ENCODE peak calls at places on chromosomes 12 and 14, in eight cellular contexts. N is Panc1, T is A549, U is GM23338, A is K562, I is HCT116, R is HepG2, S is GM12878. P is an unnamed sample.

GRCh38 chr12:47573146-47573659 is 132.6 kb downstream of the RPAP3 start:
- DNase-seq in N (no peak), T (no peak), U (no peak), A (no peak), I (no peak), R (no peak), S (no peak), P (no peak)

GRCh38 chr12:116832353-116832752 is 48.9 kb downstream of the HRK start:
- DNase-seq in N (no peak), T (no peak), U (no peak), A (no peak), I (no peak), R (no peak), S (no peak), P (no peak)

GRCh38 chr14:35133542-35134328 is 11.4 kb downstream of the PRORP start:
- DNase-seq in N (no peak), T (no peak), U (no peak), A (no peak), I (no peak), R (peak), S (no peak), P (no peak)

GRCh38 chr14:99028521-99028920 is 243.5 kb downstream of the BCL11B start:
- DNase-seq in N (no peak), T (no peak), U (no peak), A (no peak), I (no peak), R (no peak), S (no peak), P (no peak)

GRCh38 chr12:52019123-52019770 is 12.5 kb downstream of the TAMALIN start:
- DNase-seq in N (no peak), T (no peak), U (no peak), A (no peak), I (no peak), R (no peak), S (no peak), P (no peak)

GRCh38 chr14:52802597-52802996 is 11.2 kb upstream of the GNPNAT1 start:
- DNase-seq in N (no peak), T (no peak), U (no peak), A (no peak), I (no peak), R (no peak), S (no peak), P (no peak)

GRCh38 chr14:74302160-74302628 is 540 bp downstream of the ABCD4 start:
- DNase-seq in N (no peak), T (peak), U (peak), A (peak), I (no peak), R (peak), S (peak), P (peak)

GRCh38 chr12:65779091-65779642 is 45.1 kb upstream of the HMGA2 start:
- DNase-seq in N (peak), T (no peak), U (peak), A (no peak), I (peak), R (no peak), S (no peak), P (no peak)

GRCh38 chr14:90332271-90332584 is 487 bp upstream of the NRDE2 start:
- DNase-seq in N (no peak), T (no peak), U (no peak), A (no peak), I (no peak), R (no peak), S (no peak), P (no peak)

GRCh38 chr14:79363291-79363690 is 848.0 kb downstream of the DIO2 start:
- DNase-seq in N (no peak), T (no peak), U (no peak), A (no peak), I (no peak), R (no peak), S (no peak), P (no peak)

GRCh38 chr14:95482967-95483842 is 33.2 kb downstream of the SYNE3 start:
- DNase-seq in N (no peak), T (peak), U (no peak), A (no peak), I (peak), R (peak), S (no peak), P (no peak)

GRCh38 chr14:95156765-95157194 is 549 bp downstream of the DICER1 start:
- DNase-seq in N (no peak), T (peak), U (no peak), A (peak), I (no peak), R (peak), S (no peak), P (peak)

GRCh38 chr12:2264622-2265306 is 212.0 kb downstream of the CACNA1C start:
- DNase-seq in N (no peak), T (no peak), U (no peak), A (no peak), I (no peak), R (no peak), S (no peak), P (no peak)
- TF ChIP-seq REST in N (no peak), T (no peak), U (no peak), A (no peak), I (no peak), R (no peak), S (no peak), P (no peak)

GRCh38 chr14:104802913-104803184 is 1.9 kb downstream of the ZBTB42 start:
- DNase-seq in N (no peak), T (no peak), U (no peak), A (no peak), I (no peak), R (no peak), S (no peak), P (no peak)

GRCh38 chr14:104803280-104803915 is 2.5 kb downstream of the ZBTB42 start:
- DNase-seq in N (no peak), T (no peak), U (no peak), A (no peak), I (no peak), R (no peak), S (no peak), P (no peak)

GRCh38 chr14:104801284-104802119 is 601 bp downstream of the ZBTB42 start:
- DNase-seq in N (no peak), T (no peak), U (no peak), A (peak), I (no peak), R (no peak), S (no peak), P (no peak)

GRCh38 chr14:104800600-104801283 is at the start of gene ZBTB42:
- DNase-seq in N (no peak), T (no peak), U (peak), A (peak), I (no peak), R (peak), S (no peak), P (no peak)

DNA sequence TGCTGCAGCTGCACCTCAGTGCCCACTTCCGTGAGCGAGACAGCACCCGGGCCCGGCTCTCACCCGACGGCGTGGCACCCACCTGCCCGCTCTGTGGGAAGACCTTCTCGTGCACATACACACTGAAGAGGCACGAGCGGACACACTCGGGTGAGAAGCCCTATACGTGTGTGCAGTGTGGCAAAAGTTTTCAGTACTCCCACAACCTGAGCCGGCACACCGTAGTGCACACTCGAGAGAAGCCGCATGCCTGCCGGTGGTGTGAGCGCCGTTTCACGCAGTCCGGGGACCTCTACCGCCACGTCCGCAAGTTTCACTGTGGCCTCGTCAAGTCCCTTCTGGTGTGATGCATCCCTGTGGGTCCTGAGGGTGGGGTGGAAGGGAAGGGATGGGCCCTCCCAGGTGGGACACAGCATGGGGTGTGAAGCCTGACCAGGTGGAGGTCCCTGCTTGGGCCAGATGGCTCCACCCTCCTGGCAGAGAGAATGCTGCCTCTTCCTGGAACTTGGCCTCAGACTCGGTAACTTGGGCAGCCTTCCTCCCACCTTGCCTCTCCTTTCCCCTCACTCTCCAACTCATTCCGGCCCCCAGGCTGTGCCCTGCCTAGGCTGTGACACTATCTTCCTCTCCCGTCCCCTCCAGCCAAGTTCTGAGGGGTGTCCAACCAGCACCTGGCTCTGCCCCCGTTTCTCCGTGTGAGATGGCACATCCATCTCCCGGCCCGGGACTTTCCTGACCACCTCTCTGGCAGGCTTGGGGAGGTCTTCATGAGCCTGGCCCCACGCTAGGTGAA is 1.4 kb downstream of the ZBTB42 start:
- DNase-seq in N (no peak), T (no peak), U (no peak), A (no peak), I (no peak), R (no peak), S (no peak), P (no peak)
- H3K4me3 ChIP-seq in N (peak), T (no peak), U (no peak), A (no peak), I (no peak), R (peak), S (no peak), P (no peak)

GRCh38 chr12:132545183-132545953 is 55.4 kb downstream of the FBRSL1 start:
- DNase-seq in N (no peak), T (no peak), U (no peak), A (no peak), I (no peak), R (no peak), S (no peak), P (no peak)

GRCh38 chr12:132543298-132544172 is 53.6 kb downstream of the FBRSL1 start:
- DNase-seq in N (no peak), T (no peak), U (no peak), A (no peak), I (no peak), R (no peak), S (no peak), P (no peak)

GRCh38 chr12:132545955-132546354 is 56.0 kb downstream of the FBRSL1 start:
- DNase-seq in N (no peak), T (no peak), U (no peak), A (no peak), I (no peak), R (no peak), S (no peak), P (no peak)

GRCh38 chr12:132544498-132544897 is 54.5 kb downstream of the FBRSL1 start:
- DNase-seq in N (no peak), T (no peak), U (no peak), A (no peak), I (no peak), R (no peak), S (no peak), P (no peak)

DNA sequence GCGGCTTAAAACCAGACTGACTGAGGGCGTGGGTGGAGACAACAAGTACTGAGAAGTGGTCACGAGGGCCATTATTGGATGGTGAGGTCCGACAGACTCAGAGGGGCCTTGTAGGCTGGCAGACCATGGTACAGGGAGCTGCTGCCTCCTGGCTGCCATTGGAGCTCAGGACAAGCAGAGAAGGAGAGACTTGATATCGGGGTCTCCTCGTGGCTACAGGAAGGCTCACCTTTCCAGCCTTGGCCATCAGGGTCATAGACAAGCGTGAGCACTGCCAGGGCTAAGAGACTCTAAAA is 54.2 kb downstream of the FBRSL1 start:
- DNase-seq in N (no peak), T (no peak), U (no peak), A (no peak), I (no peak), R (no peak), S (no peak), P (no peak)
- TF ChIP-seq CTCF in N (no peak), T (no peak), U (peak), A (no peak), I (no peak), R (no peak), S (no peak), P (no peak)

DNA sequence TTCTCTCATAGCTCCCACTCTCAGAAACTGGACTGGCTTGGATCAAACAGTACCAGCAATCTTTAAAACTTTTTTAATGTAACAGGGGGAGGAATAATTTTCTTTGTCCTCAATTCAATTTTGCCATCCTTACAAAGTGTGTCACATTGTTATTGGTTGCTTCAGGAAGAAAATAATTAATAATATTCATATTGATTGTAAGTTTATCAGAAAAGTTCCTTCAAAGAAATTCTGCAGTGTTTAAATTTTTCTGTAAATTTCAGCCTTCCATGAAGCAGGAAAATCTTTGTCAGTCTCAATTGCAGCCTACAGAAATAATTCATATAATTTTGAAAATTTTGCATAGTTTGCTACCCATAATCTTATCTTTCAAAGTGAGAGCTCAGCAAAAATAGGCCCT is 1119.1 kb upstream of the ATXN7L3B start:
- DNase-seq in N (no peak), T (no peak), U (no peak), A (no peak), I (no peak), R (no peak), S (no peak), P (no peak)
- TF ChIP-seq REST in N (no peak), T (no peak), U (no peak), A (no peak), I (no peak), R (no peak), S (no peak), P (no peak)

DNA sequence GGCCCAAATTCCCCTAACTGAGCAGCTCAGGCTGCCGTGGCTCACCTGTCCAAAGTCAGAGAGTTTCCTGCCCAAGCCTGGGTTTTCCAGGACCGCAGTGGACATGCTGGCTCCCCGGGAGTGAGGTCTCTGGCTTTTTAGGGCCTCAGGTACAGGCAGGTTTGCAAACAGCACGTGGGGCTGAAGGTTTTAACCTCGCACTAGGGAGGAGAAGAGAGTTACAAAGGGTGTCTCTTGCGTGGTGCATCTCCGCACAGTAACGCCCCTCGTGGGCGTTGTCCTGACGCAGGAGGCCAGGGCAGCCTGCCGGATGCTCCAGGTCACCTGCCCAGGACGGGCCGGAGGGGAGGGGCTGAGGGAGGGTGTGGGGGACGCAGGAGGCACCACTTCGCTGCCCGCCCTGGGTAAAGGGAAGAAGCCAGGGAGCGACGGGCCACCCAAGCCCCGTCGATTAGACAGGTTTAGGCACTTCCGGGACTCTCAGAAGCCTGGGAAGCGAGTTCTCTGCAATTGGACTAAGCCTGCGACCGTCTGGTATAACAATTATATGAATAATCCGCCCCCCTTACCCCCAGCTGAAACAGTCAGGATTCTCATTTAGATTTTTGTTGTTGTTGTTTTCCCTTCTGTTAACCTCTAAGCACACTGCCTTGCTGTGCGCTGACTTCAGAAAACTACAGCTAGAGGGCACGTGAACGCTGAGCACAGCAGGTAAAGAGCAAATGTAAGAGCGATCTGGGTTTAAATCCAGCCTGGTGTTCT is at the start of gene PAH:
- DNase-seq in N (no peak), T (no peak), U (peak), A (peak), I (no peak), R (peak), S (no peak), P (no peak)
- H3K4me3 ChIP-seq in N (peak), T (no peak), U (peak), A (peak), I (peak), R (peak), S (peak), P (peak)

GRCh38 chr12:101775814-101776213 is 36.6 kb upstream of the SYCP3 start:
- DNase-seq in N (no peak), T (no peak), U (no peak), A (no peak), I (no peak), R (no peak), S (no peak), P (no peak)
- TF ChIP-seq CTCF in N (no peak), T (no peak), U (no peak), A (no peak), I (no peak), R (no peak), S (no peak), P (no peak)

DNA sequence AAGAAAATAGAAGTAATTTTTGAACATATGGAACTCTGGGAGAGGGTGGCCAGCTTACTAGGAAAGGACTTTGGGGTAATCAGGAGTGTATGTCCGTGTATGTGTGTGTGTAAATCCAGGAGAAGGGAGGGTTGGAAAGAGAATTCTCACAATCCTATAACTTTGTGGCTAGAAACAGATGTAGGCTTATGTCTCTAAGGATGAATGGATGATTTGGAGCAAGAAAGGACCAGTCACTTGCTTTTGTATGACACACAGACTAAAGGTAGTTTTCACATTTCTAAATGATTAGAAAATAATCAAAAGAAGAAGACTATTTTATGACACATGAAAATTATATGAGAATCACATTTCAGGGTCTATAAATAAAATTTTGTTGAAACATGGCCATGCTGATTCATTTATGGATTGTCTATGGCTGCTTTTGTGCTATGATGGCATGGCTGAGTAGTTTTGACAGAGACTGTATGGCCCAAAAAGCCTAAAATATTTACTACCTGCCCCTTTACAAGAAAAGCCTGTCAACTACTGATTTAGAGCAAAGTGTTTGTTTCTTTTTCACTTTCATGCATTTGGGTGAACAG is 49.4 kb upstream of the FRMD6 start:
- DNase-seq in N (no peak), T (no peak), U (no peak), A (no peak), I (no peak), R (no peak), S (no peak), P (no peak)
- TF ChIP-seq REST in N (no peak), T (no peak), U (no peak), A (no peak), I (no peak), R (no peak), S (no peak), P (no peak)

GRCh38 chr12:46497739-46498138 is 125.2 kb upstream of the SLC38A2 start:
- DNase-seq in N (no peak), T (no peak), U (no peak), A (no peak), I (no peak), R (no peak), S (no peak), P (no peak)

GRCh38 chr12:46491548-46491947 is 119.0 kb upstream of the SLC38A2 start:
- DNase-seq in N (no peak), T (no peak), U (no peak), A (no peak), I (no peak), R (no peak), S (no peak), P (no peak)

GRCh38 chr12:46493352-46494209 is 121.0 kb upstream of the SLC38A2 start:
- DNase-seq in N (peak), T (peak), U (no peak), A (no peak), I (no peak), R (peak), S (no peak), P (no peak)

GRCh38 chr12:46492471-46493351 is 120.1 kb upstream of the SLC38A2 start:
- DNase-seq in N (peak), T (peak), U (no peak), A (no peak), I (peak), R (peak), S (no peak), P (no peak)

DNA sequence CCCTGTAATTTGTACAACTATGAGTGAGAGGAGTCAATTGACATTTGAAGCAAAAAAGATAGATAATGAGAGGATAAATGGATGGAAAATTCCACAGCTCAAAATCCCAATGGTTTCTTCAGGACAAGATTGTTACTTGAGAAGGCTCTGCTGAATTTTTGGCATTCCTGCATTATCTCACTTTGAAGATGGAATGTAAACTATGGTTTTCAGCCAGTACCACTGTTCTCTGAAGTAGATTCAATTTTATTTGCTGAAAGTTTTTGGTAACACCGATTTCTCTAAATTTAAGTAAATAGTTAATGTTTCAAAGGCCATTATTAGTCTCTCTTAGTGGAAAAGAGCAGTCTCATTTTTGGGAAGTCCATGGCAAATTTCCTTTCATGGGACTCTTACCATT is 121.9 kb upstream of the SLC38A2 start:
- DNase-seq in N (no peak), T (no peak), U (peak), A (no peak), I (no peak), R (peak), S (no peak), P (no peak)
- H3K4me3 ChIP-seq in N (no peak), T (no peak), U (peak), A (no peak), I (no peak), R (peak), S (no peak), P (no peak)